ENCODE peak calls at places on chromosomes 4 and X, in nine cellular contexts. V, O, L, W, N, X, U, M and G are unnamed samples.

GRCh38 chr4:169619518-169619957 is 840 bp upstream of the CLCN3 start:
- DNase-seq in X (no peak), N (peak), L (peak), V (peak), O (peak), U (peak), M (peak), W (peak), G (no peak)

GRCh38 chrX:44299177-44299576 is 44.3 kb downstream of the EFHC2 start:
- DNase-seq in N (no peak), X (no peak), M (no peak), L (no peak), V (no peak), O (no peak), W (peak), U (no peak), G (no peak)

GRCh38 chr4:98653890-98654867 is 4.2 kb downstream of the TSPAN5 start:
- DNase-seq in N (peak), W (peak), L (peak), O (no peak), M (no peak), V (no peak), X (no peak), U (no peak), G (no peak)

GRCh38 chr4:78517050-78517652 is 34.4 kb upstream of the ANXA3 start:
- DNase-seq in W (peak), U (no peak), X (no peak), N (peak), M (no peak), O (no peak), L (peak), V (no peak), G (no peak)

GRCh38 chr4:73653695-73654106 is 33.5 kb upstream of the RASSF6 start:
- DNase-seq in W (peak), U (peak), V (no peak), N (peak), L (peak), M (no peak), X (no peak), O (peak), G (no peak)

GRCh38 chr4:173415092-173415491 is 16.2 kb upstream of the SCRG1 start:
- DNase-seq in W (no peak), O (no peak), L (no peak), V (no peak), U (no peak), X (no peak), N (peak), M (no peak), G (no peak)

GRCh38 chr4:145130788-145131398 is 32.8 kb downstream of the ABCE1 start:
- DNase-seq in M (peak), U (no peak), N (peak), V (no peak), W (peak), O (no peak), X (no peak), L (peak), G (no peak)

GRCh38 chr4:13783800-13784411 is 156.4 kb upstream of the BOD1L1 start:
- DNase-seq in W (peak), L (peak), M (no peak), X (no peak), N (peak), U (no peak), V (no peak), O (no peak), G (no peak)

GRCh38 chr4:74114234-74114633 is 15.2 kb upstream of the CXCL2 start:
- DNase-seq in O (no peak), M (no peak), W (peak), N (peak), L (peak), U (peak), V (no peak), X (no peak), G (no peak)

GRCh38 chrX:69603566-69604194 is 12.2 kb upstream of the EDA start:
- DNase-seq in M (no peak), V (no peak), W (no peak), O (no peak), N (peak), L (peak), X (no peak), U (no peak), G (no peak)

GRCh38 chrX:23779025-23779424 is 3.9 kb upstream of the SAT1 start:
- DNase-seq in U (no peak), X (no peak), L (peak), N (no peak), W (peak), M (no peak), V (no peak), O (no peak), G (no peak)

GRCh38 chr4:95193391-95194224 is 355.2 kb downstream of the UNC5C start:
- DNase-seq in U (no peak), O (no peak), X (no peak), W (no peak), M (no peak), N (no peak), V (no peak), L (no peak), G (no peak)

GRCh38 chr4:79613269-79613995 is 205.4 kb upstream of the GK2 start:
- DNase-seq in N (no peak), X (no peak), V (no peak), L (no peak), O (no peak), W (no peak), M (no peak), U (no peak), G (no peak)

GRCh38 chr4:154982187-154983047 is 201.3 kb downstream of the RBM46 start:
- DNase-seq in U (peak), V (no peak), X (no peak), N (peak), M (peak), L (peak), O (peak), W (peak), G (peak)

GRCh38 chrX:111634823-111635410 is 46.1 kb upstream of the ALG13 start:
- DNase-seq in U (no peak), L (no peak), W (no peak), X (no peak), O (no peak), M (no peak), N (no peak), V (no peak), G (no peak)

GRCh38 chr4:41927761-41928499 is 7.3 kb upstream of the TMEM33 start:
- DNase-seq in U (no peak), N (no peak), W (no peak), X (no peak), O (no peak), V (no peak), L (no peak), M (no peak), G (no peak)

GRCh38 chr4:3484057-3484973 is 21.2 kb downstream of the DOK7 start:
- DNase-seq in X (no peak), N (no peak), U (peak), M (no peak), W (no peak), L (no peak), V (no peak), O (no peak), G (peak)

GRCh38 chr4:61540944-61541343 is 340.8 kb downstream of the ADGRL3 start:
- DNase-seq in W (no peak), L (no peak), U (no peak), N (no peak), O (no peak), X (no peak), M (no peak), V (no peak), G (no peak)

GRCh38 chr4:15636818-15637217 is 18.3 kb downstream of the FBXL5 start:
- DNase-seq in N (no peak), M (no peak), V (no peak), W (no peak), L (no peak), O (no peak), U (no peak), X (no peak), G (no peak)

GRCh38 chr4:62835579-62835978 is 1573.7 kb downstream of the TECRL start:
- DNase-seq in N (no peak), L (no peak), W (no peak), U (no peak), X (no peak), M (no peak), V (no peak), O (no peak), G (no peak)

GRCh38 chr4:7546152-7546808 is 111.5 kb upstream of the PSAPL1 start:
- DNase-seq in X (no peak), O (no peak), V (no peak), M (no peak), U (no peak), L (no peak), N (no peak), W (no peak), G (peak)

GRCh38 chrX:154398668-154399526 is 720 bp downstream of the RPL10 start:
- DNase-seq in M (peak), N (peak), W (peak), O (peak), U (peak), V (peak), X (no peak), L (peak), G (peak)

GRCh38 chr4:22514431-22514830 is 1.4 kb downstream of the ADGRA3 start:
- DNase-seq in M (no peak), V (no peak), O (no peak), N (no peak), X (no peak), W (peak), U (no peak), L (peak), G (no peak)

GRCh38 chr4:39732728-39733127 is 34.8 kb downstream of the UBE2K start:
- DNase-seq in O (no peak), M (no peak), W (peak), L (peak), V (no peak), U (no peak), N (peak), X (no peak), G (no peak)

GRCh38 chr4:186201535-186202230 is 10.3 kb downstream of the CYP4V2 start:
- DNase-seq in N (peak), W (no peak), X (no peak), L (peak), V (peak), U (no peak), O (peak), M (no peak), G (no peak)

GRCh38 chr4:84968936-84969335 is 2.4 kb upstream of the WDFY3 start:
- DNase-seq in M (no peak), O (no peak), V (no peak), L (peak), W (no peak), N (no peak), U (no peak), X (no peak), G (no peak)

GRCh38 chr4:99968330-99968729 is 18.3 kb upstream of the H2AZ1 start:
- DNase-seq in U (no peak), V (no peak), N (peak), W (peak), X (no peak), L (peak), M (no peak), O (no peak), G (no peak)

GRCh38 chr4:76212851-76213414 is 691 bp downstream of the SCARB2 start:
- DNase-seq in W (peak), M (no peak), V (peak), L (peak), N (peak), X (no peak), U (no peak), O (no peak), G (no peak)

GRCh38 chrX:46574941-46575381 is 1.4 kb downstream of the CHST7 start:
- DNase-seq in W (no peak), M (no peak), O (peak), L (no peak), U (no peak), X (no peak), N (peak), V (peak), G (no peak)

GRCh38 chrX:46574337-46574940 is 874 bp downstream of the CHST7 start:
- DNase-seq in O (no peak), M (no peak), W (no peak), X (no peak), U (no peak), V (peak), L (no peak), N (peak), G (peak)

GRCh38 chrX:46573896-46574336 is 351 bp downstream of the CHST7 start:
- DNase-seq in V (peak), N (peak), L (peak), O (peak), U (peak), X (no peak), W (peak), M (peak), G (peak)

GRCh38 chrX:46572295-46572936 is 1.1 kb upstream of the CHST7 start:
- DNase-seq in M (no peak), V (peak), N (no peak), U (no peak), O (peak), X (no peak), L (no peak), W (no peak), G (no peak)

DNA sequence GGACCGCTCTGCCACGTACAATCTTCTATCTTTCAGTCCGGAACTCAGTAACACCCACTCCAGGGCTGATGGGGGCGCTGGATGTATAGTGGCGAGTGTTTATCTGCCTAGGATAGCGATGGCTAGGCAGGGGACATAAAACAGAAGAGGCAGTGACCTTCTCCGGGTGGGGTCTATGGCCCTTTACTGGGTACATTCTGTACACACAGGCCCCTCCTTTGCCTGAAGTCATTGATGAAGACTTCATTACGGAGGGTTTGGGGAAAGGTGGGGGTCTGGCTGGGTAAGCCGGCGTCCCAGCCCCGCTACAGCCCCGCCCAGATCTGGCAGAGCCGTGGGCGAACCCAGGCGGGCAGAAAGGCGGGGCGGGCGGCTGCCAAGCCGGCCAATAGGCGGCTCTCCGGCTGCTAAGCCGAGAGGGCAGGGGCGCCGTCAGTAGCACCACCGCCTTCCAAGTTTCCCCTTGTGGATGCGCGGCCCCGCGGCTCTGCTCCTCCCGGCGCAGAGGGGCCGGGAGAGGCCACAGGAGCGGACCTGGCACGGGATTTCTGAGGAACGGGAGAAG is at the start of gene CHST7:
- DNase-seq in M (peak), N (peak), X (no peak), W (peak), V (peak), U (peak), O (peak), L (peak), G (peak)
- TF ChIP-seq CTCF in M (no peak), N (peak), X (no peak), W (peak), V (no peak), U (no peak), O (no peak), L (peak), G (no peak)

GRCh38 chr4:124111922-124112321 is 600.6 kb downstream of the ANKRD50 start:
- DNase-seq in N (peak), O (peak), X (no peak), M (no peak), W (peak), U (no peak), L (peak), V (no peak), G (no peak)
- TF ChIP-seq CTCF in N (peak), O (peak), X (no peak), M (peak), W (peak), U (peak), L (peak), V (no peak), G (peak)

GRCh38 chr4:38154251-38154650 is 194.1 kb downstream of the PTTG2 start:
- DNase-seq in W (no peak), U (no peak), V (no peak), X (no peak), M (no peak), N (no peak), O (no peak), L (no peak), G (no peak)
- TF ChIP-seq CTCF in W (no peak), U (no peak), V (no peak), X (no peak), M (no peak), N (no peak), O (no peak), L (no peak), G (no peak)

GRCh38 chr4:102541708-102542107 is 40.5 kb downstream of the NFKB1 start:
- DNase-seq in X (no peak), O (no peak), W (no peak), U (no peak), N (no peak), L (no peak), M (no peak), V (no peak), G (no peak)
- TF ChIP-seq CTCF in X (no peak), O (no peak), W (no peak), U (no peak), N (no peak), L (no peak), M (no peak), V (no peak), G (no peak)

GRCh38 chr4:138831943-138832342 is 183.6 kb upstream of the NOCT start:
- DNase-seq in W (no peak), L (no peak), O (no peak), U (no peak), N (no peak), V (no peak), X (no peak), M (no peak), G (no peak)
- TF ChIP-seq CTCF in W (no peak), L (no peak), O (no peak), U (no peak), N (no peak), V (no peak), X (no peak), M (no peak), G (no peak)